ENCODE peak calls at places on chromosome 12, in seven cellular contexts. Y is adrenal gland; P is WTC11; H is heart right ventricle; E is GM13977; K is mammary epithelial cell; O is CD8-positive, alpha-beta T cell. U is an unnamed sample.
A peak's percentile ranks its signal among the peaks of the same experiment; 100 is the strongest.

GRCh38 chr12:50734409-50735263 is 29.3 kb upstream of the ATF1 start:
- DNase-seq in Y (no peak), P (peak; percentile 30), H (no peak), E (peak; percentile 33), K (no peak), O (no peak), U (no peak)

GRCh38 chr12:39417916-39418315 is 25.0 kb downstream of the KIF21A start:
- DNase-seq in Y (no peak), P (no peak), H (no peak), E (no peak), K (no peak), O (no peak), U (no peak)

GRCh38 chr12:82411561-82412230 is 53.4 kb downstream of the METTL25 start:
- DNase-seq in Y (no peak), P (no peak), H (no peak), E (no peak), K (peak; percentile 28), O (no peak), U (no peak)

GRCh38 chr12:40569626-40570179 is 122.5 kb upstream of the CNTN1 start:
- DNase-seq in Y (no peak), P (no peak), H (no peak), E (no peak), K (no peak), O (no peak), U (no peak)

GRCh38 chr12:57138526-57139272 is 8.7 kb downstream of the LRP1-AS start:
- DNase-seq in Y (peak; percentile 62), P (no peak), H (peak; percentile 68), E (no peak), K (no peak), O (no peak), U (no peak)

GRCh38 chr12:111244673-111245072 is 124.2 kb downstream of the PHETA1 start:
- DNase-seq in Y (no peak), P (no peak), H (no peak), E (no peak), K (no peak), O (no peak), U (no peak)

GRCh38 chr12:132444957-132445883 is 44.7 kb upstream of the FBRSL1 start:
- DNase-seq in Y (no peak), P (no peak), H (no peak), E (peak; percentile 85), K (no peak), O (peak; percentile 70), U (no peak)

GRCh38 chr12:12365931-12366431 is 9.1 kb downstream of the BORCS5 start:
- DNase-seq in Y (no peak), P (no peak), H (no peak), E (peak; percentile 27), K (no peak), O (no peak), U (no peak)

GRCh38 chr12:31773223-31773750 is 44.5 kb upstream of the AMN1 start:
- DNase-seq in Y (no peak), P (no peak), H (no peak), E (no peak), K (no peak), O (no peak), U (peak; percentile 74)

GRCh38 chr12:52006726-52007157 is at the start of gene TAMALIN:
- DNase-seq in Y (peak; percentile 63), P (peak; percentile 47), H (peak; percentile 78), E (peak; percentile 87), K (no peak), O (peak; percentile 77), U (peak; percentile 48)

GRCh38 chr12:128712622-128713021 is 111.1 kb downstream of the SLC15A4 start:
- DNase-seq in Y (no peak), P (no peak), H (no peak), E (no peak), K (no peak), O (no peak), U (no peak)

GRCh38 chr12:5012337-5012736 is 31.3 kb upstream of the KCNA5 start:
- DNase-seq in Y (no peak), P (no peak), H (peak; percentile 17), E (no peak), K (no peak), O (no peak), U (no peak)

GRCh38 chr12:64404470-64405446 is 566 bp downstream of the XPOT start:
- DNase-seq in Y (peak; percentile 72), P (peak; percentile 62), H (peak; percentile 39), E (peak; percentile 59), K (peak; percentile 54), O (peak; percentile 28), U (no peak)

GRCh38 chr12:111443086-111443485 is 37.4 kb downstream of the SH2B3 start:
- DNase-seq in Y (peak; percentile 19), P (no peak), H (no peak), E (no peak), K (no peak), O (no peak), U (no peak)

GRCh38 chr12:49098035-49098451 is 3.4 kb upstream of the DHH start:
- DNase-seq in Y (peak; percentile 68), P (peak; percentile 87), H (no peak), E (peak; percentile 76), K (no peak), O (peak; percentile 57), U (peak; percentile 39)

GRCh38 chr12:109134186-109134917 is 18.0 kb downstream of the ACACB start:
- DNase-seq in Y (peak; percentile 82), P (peak; percentile 75), H (peak; percentile 34), E (peak; percentile 37), K (peak; percentile 3), O (no peak), U (no peak)

GRCh38 chr12:94954029-94954685 is 49.3 kb downstream of the NDUFA12 start:
- DNase-seq in Y (peak; percentile 29), P (no peak), H (no peak), E (no peak), K (peak; percentile 93), O (no peak), U (no peak)

GRCh38 chr12:94792690-94793089 is 142.3 kb upstream of the TMCC3 start:
- DNase-seq in Y (no peak), P (no peak), H (peak; percentile 11), E (no peak), K (no peak), O (no peak), U (no peak)

GRCh38 chr12:43776498-43776897 is 17.7 kb downstream of the IRAK4 start:
- DNase-seq in Y (no peak), P (no peak), H (no peak), E (no peak), K (peak; percentile 13), O (no peak), U (no peak)

GRCh38 chr12:3227076-3227975 is 150.1 kb downstream of the TSPAN9 start:
- DNase-seq in Y (no peak), P (peak; percentile 41), H (no peak), E (no peak), K (no peak), O (no peak), U (no peak)
- TF ChIP-seq CTCF in Y (no peak), P (no peak), H (no peak), E (no peak), K (no peak), O (no peak), U (no peak)

GRCh38 chr12:10497602-10498001 is 8.1 kb upstream of the EIF2S3B start:
- DNase-seq in Y (no peak), P (no peak), H (no peak), E (no peak), K (no peak), O (peak; percentile 51), U (no peak)

GRCh38 chr12:10503460-10503859 is 2.2 kb upstream of the EIF2S3B start:
- DNase-seq in Y (no peak), P (no peak), H (no peak), E (no peak), K (no peak), O (no peak), U (no peak)

GRCh38 chr12:10505620-10506019 is at the start of gene EIF2S3B:
- DNase-seq in Y (no peak), P (no peak), H (no peak), E (no peak), K (no peak), O (no peak), U (no peak)

GRCh38 chr12:10498042-10498441 is 7.6 kb upstream of the EIF2S3B start:
- DNase-seq in Y (no peak), P (no peak), H (no peak), E (no peak), K (no peak), O (no peak), U (no peak)

DNA sequence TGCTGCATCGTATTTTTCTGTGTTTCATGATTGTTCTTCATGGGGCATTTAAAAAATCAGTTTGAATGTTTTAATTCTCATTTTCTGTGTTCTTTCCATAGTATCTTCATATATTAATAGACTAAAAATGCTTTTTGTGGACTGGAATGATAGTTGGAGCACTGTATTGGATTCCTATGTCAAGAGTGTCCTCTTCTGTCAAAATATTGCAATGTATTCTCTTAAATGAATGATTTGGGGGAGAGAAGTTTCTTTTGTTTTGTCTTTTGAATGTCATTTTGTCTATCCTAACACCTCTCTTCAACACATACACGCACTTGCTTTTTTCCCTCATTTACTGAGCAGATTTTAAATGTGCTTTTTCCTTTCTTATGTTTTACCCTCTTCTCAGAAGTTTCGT is 4.7 kb upstream of the EIF2S3B start:
- DNase-seq in Y (no peak), P (no peak), H (no peak), E (no peak), K (peak; percentile 9), O (no peak), U (no peak)
- TF ChIP-seq CTCF in Y (no peak), P (no peak), H (peak; percentile 17), E (peak; percentile 16), K (peak; percentile 67), O (no peak), U (no peak)

DNA sequence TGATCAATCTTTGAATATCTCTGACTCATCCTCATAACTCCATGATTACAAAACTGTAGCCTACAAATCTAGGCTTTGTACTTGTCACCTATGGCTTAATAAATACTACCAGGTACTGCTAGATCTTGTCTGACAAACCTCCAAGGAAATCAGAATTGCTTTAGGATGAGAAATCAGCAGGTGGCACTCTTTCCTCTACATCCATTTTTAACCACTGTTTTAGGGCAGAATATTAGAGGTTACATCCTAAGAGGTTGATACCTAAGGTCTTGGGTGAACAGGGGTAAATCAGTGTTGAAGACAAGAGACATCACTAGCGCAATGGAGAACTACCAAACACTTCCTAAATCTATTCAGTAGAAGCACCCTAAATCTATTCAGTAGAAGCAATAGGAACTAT is 63.1 kb upstream of the SOX5 start:
- DNase-seq in Y (no peak), P (no peak), H (no peak), E (no peak), K (no peak), O (no peak), U (no peak)
- TF ChIP-seq CTCF in Y (no peak), P (no peak), H (peak; percentile 11), E (peak; percentile 5), K (peak; percentile 13), O (no peak), U (no peak)

DNA sequence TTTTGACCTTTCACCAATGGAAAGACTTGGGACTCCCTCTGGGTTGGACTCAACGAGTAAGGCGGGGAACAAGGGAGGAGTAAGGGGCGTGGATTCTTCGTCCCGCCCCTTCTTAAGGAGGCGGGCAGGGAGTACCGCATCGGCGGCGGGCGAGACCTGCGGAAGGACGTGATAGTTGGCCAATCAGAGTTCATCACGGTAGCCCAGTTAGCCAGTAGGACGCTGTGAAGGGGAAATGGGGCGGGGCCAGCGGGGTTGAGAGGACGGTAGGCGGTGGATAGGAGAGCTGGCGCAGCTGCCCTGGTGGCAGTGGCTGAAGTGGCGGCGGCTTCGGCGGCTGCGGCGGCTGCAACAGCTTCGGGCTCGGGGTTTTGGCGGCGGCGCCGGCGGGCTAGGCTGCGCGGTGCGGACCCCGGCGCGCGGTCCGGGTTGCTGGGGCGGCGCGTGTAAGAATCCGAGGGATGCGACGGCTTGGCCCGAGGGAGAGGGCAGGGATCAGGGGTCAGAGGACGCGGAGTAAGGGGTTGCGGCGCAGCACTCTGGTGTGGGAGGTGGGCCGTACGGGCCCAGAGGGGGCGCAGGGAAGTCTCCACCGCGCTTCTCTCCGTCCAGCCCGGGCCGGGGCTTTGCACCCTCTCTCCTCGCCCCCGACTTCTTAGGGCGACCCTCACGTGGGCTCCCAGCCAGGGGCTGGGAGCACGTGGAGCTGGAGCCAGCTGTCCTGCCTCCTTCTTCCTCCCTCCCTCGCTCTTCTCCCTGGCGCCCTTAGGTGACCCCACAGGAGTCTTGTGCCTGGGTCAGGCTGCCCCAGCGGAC is at the start of gene TPCN1:
- DNase-seq in Y (peak; percentile 100), P (peak; percentile 100), H (peak; percentile 100), E (peak; percentile 97), K (peak; percentile 100), O (peak; percentile 96), U (peak; percentile 97)
- TF ChIP-seq CTCF in Y (no peak), P (no peak), H (peak; percentile 6), E (no peak), K (no peak), O (no peak), U (peak; percentile 31)